ENCODE peak calls at places on chromosomes 6 and 20, in seven cellular contexts. One of them, this sample, is unnamed.

GRCh38 chr6:19638931-19639330 is 198.2 kb upstream of the ID4 start:
- DNase-seq in CD4-positive, alpha-beta T cell: no peak
- DNase-seq in lower lobe of right lung: no peak
- DNase-seq in T-helper 17 cell: no peak
- DNase-seq in pancreas: no peak
- DNase-seq in GM23248: no peak
- DNase-seq in gastrocnemius medialis: no peak
- DNase-seq in this sample: no peak

GRCh38 chr6:148997863-148998262 is 251.0 kb downstream of the UST start:
- DNase-seq in CD4-positive, alpha-beta T cell: no peak
- DNase-seq in lower lobe of right lung: no peak
- DNase-seq in T-helper 17 cell: no peak
- DNase-seq in pancreas: no peak
- DNase-seq in GM23248: peak; percentile 79
- DNase-seq in gastrocnemius medialis: no peak
- DNase-seq in this sample: peak; percentile 10

GRCh38 chr20:35618372-35619131 is 2.9 kb downstream of the SPAG4 start:
- DNase-seq in CD4-positive, alpha-beta T cell: no peak
- DNase-seq in lower lobe of right lung: peak; percentile 55
- DNase-seq in T-helper 17 cell: no peak
- DNase-seq in pancreas: peak; percentile 42
- DNase-seq in GM23248: peak; percentile 62
- DNase-seq in gastrocnemius medialis: no peak
- DNase-seq in this sample: no peak

GRCh38 chr6:158255280-158255973 is 56.8 kb upstream of the TULP4 start:
- DNase-seq in CD4-positive, alpha-beta T cell: no peak
- DNase-seq in lower lobe of right lung: no peak
- DNase-seq in T-helper 17 cell: no peak
- DNase-seq in pancreas: no peak
- DNase-seq in GM23248: peak; percentile 18
- DNase-seq in gastrocnemius medialis: no peak
- DNase-seq in this sample: no peak

GRCh38 chr20:47038581-47039560 is 144.2 kb downstream of the EYA2 start:
- DNase-seq in CD4-positive, alpha-beta T cell: no peak
- DNase-seq in lower lobe of right lung: no peak
- DNase-seq in T-helper 17 cell: no peak
- DNase-seq in pancreas: no peak
- DNase-seq in GM23248: peak; percentile 18
- DNase-seq in gastrocnemius medialis: peak; percentile 26
- DNase-seq in this sample: no peak

GRCh38 chr6:42142118-42142835 is at the start of gene C6orf132:
- DNase-seq in CD4-positive, alpha-beta T cell: no peak
- DNase-seq in lower lobe of right lung: peak; percentile 86
- DNase-seq in T-helper 17 cell: no peak
- DNase-seq in pancreas: peak; percentile 84
- DNase-seq in GM23248: peak; percentile 79
- DNase-seq in gastrocnemius medialis: no peak
- DNase-seq in this sample: peak; percentile 86

GRCh38 chr6:52074155-52074554 is 13.3 kb downstream of the PKHD1 start:
- DNase-seq in CD4-positive, alpha-beta T cell: no peak
- DNase-seq in lower lobe of right lung: no peak
- DNase-seq in T-helper 17 cell: no peak
- DNase-seq in pancreas: no peak
- DNase-seq in GM23248: no peak
- DNase-seq in gastrocnemius medialis: no peak
- DNase-seq in this sample: no peak

GRCh38 chr6:31898200-31899011 is 908 bp upstream of the EHMT2 start:
- DNase-seq in CD4-positive, alpha-beta T cell: no peak
- DNase-seq in lower lobe of right lung: no peak
- DNase-seq in T-helper 17 cell: no peak
- DNase-seq in pancreas: peak; percentile 42
- DNase-seq in GM23248: peak; percentile 71
- DNase-seq in gastrocnemius medialis: peak; percentile 42
- DNase-seq in this sample: peak; percentile 69

GRCh38 chr6:474454-475185 is 83.1 kb downstream of the IRF4 start:
- DNase-seq in CD4-positive, alpha-beta T cell: peak; percentile 61
- DNase-seq in lower lobe of right lung: no peak
- DNase-seq in T-helper 17 cell: peak; percentile 21
- DNase-seq in pancreas: no peak
- DNase-seq in GM23248: no peak
- DNase-seq in gastrocnemius medialis: no peak
- DNase-seq in this sample: no peak

GRCh38 chr6:44008821-44009370 is 118.4 kb downstream of the MRPL14 start:
- DNase-seq in CD4-positive, alpha-beta T cell: no peak
- DNase-seq in lower lobe of right lung: no peak
- DNase-seq in T-helper 17 cell: no peak
- DNase-seq in pancreas: no peak
- DNase-seq in GM23248: no peak
- DNase-seq in gastrocnemius medialis: no peak
- DNase-seq in this sample: no peak

GRCh38 chr20:45461225-45461624 is 8.3 kb upstream of the WFDC2 start:
- DNase-seq in CD4-positive, alpha-beta T cell: no peak
- DNase-seq in lower lobe of right lung: no peak
- DNase-seq in T-helper 17 cell: no peak
- DNase-seq in pancreas: no peak
- DNase-seq in GM23248: no peak
- DNase-seq in gastrocnemius medialis: no peak
- DNase-seq in this sample: no peak

GRCh38 chr20:32441638-32442037 is 83.5 kb downstream of the ASXL1 start:
- DNase-seq in CD4-positive, alpha-beta T cell: no peak
- DNase-seq in lower lobe of right lung: no peak
- DNase-seq in T-helper 17 cell: no peak
- DNase-seq in pancreas: no peak
- DNase-seq in GM23248: no peak
- DNase-seq in gastrocnemius medialis: no peak
- DNase-seq in this sample: no peak
- H3K9me3 ChIP-seq in CD4-positive, alpha-beta T cell: no peaks in the 10 kb centered on the region
- H3K9me3 ChIP-seq in lower lobe of right lung: no peaks in the 10 kb centered on the region
- H3K9me3 ChIP-seq in T-helper 17 cell: no peaks in the 10 kb centered on the region
- H3K9me3 ChIP-seq in pancreas: no peaks in the 10 kb centered on the region
- H3K9me3 ChIP-seq in GM23248: no peaks in the 10 kb centered on the region
- H3K9me3 ChIP-seq in gastrocnemius medialis: no peaks in the 10 kb centered on the region
- H3K9me3 ChIP-seq in this sample: no peaks in the 10 kb centered on the region

GRCh38 chr6:34230653-34231351 is 5.9 kb upstream of the HMGA1 start:
- DNase-seq in CD4-positive, alpha-beta T cell: no peak
- DNase-seq in lower lobe of right lung: no peak
- DNase-seq in T-helper 17 cell: no peak
- DNase-seq in pancreas: no peak
- DNase-seq in GM23248: peak; percentile 29
- DNase-seq in gastrocnemius medialis: no peak
- DNase-seq in this sample: no peak
- H3K9me3 ChIP-seq in CD4-positive, alpha-beta T cell: no peaks in the 10 kb centered on the region
- H3K9me3 ChIP-seq in lower lobe of right lung: no peaks in the 10 kb centered on the region
- H3K9me3 ChIP-seq in T-helper 17 cell: no peaks in the 10 kb centered on the region
- H3K9me3 ChIP-seq in pancreas: no peaks in the 10 kb centered on the region
- H3K9me3 ChIP-seq in GM23248: no peaks in the 10 kb centered on the region
- H3K9me3 ChIP-seq in gastrocnemius medialis: no peaks in the 10 kb centered on the region
- H3K9me3 ChIP-seq in this sample: no peaks in the 10 kb centered on the region

GRCh38 chr20:56200456-56200855 is 48.1 kb upstream of the MC3R start:
- DNase-seq in CD4-positive, alpha-beta T cell: no peak
- DNase-seq in lower lobe of right lung: no peak
- DNase-seq in T-helper 17 cell: no peak
- DNase-seq in pancreas: no peak
- DNase-seq in GM23248: no peak
- DNase-seq in gastrocnemius medialis: no peak
- DNase-seq in this sample: no peak
- H3K9me3 ChIP-seq in CD4-positive, alpha-beta T cell: peaks cover 24% of the 10 kb centered on the region
- H3K9me3 ChIP-seq in lower lobe of right lung: peaks cover 15% of the 10 kb centered on the region
- H3K9me3 ChIP-seq in T-helper 17 cell: no peaks in the 10 kb centered on the region
- H3K9me3 ChIP-seq in pancreas: no peaks in the 10 kb centered on the region
- H3K9me3 ChIP-seq in GM23248: no peaks in the 10 kb centered on the region
- H3K9me3 ChIP-seq in gastrocnemius medialis: no peaks in the 10 kb centered on the region
- H3K9me3 ChIP-seq in this sample: no peaks in the 10 kb centered on the region

GRCh38 chr20:41563087-41563486 is 55.1 kb downstream of the CHD6 start:
- DNase-seq in CD4-positive, alpha-beta T cell: no peak
- DNase-seq in lower lobe of right lung: no peak
- DNase-seq in T-helper 17 cell: no peak
- DNase-seq in pancreas: no peak
- DNase-seq in GM23248: peak; percentile 50
- DNase-seq in gastrocnemius medialis: no peak
- DNase-seq in this sample: no peak
- H3K9me3 ChIP-seq in CD4-positive, alpha-beta T cell: no peaks in the 10 kb centered on the region
- H3K9me3 ChIP-seq in lower lobe of right lung: no peaks in the 10 kb centered on the region
- H3K9me3 ChIP-seq in T-helper 17 cell: no peaks in the 10 kb centered on the region
- H3K9me3 ChIP-seq in pancreas: no peaks in the 10 kb centered on the region
- H3K9me3 ChIP-seq in GM23248: no peaks in the 10 kb centered on the region
- H3K9me3 ChIP-seq in gastrocnemius medialis: no peaks in the 10 kb centered on the region
- H3K9me3 ChIP-seq in this sample: no peaks in the 10 kb centered on the region

DNA sequence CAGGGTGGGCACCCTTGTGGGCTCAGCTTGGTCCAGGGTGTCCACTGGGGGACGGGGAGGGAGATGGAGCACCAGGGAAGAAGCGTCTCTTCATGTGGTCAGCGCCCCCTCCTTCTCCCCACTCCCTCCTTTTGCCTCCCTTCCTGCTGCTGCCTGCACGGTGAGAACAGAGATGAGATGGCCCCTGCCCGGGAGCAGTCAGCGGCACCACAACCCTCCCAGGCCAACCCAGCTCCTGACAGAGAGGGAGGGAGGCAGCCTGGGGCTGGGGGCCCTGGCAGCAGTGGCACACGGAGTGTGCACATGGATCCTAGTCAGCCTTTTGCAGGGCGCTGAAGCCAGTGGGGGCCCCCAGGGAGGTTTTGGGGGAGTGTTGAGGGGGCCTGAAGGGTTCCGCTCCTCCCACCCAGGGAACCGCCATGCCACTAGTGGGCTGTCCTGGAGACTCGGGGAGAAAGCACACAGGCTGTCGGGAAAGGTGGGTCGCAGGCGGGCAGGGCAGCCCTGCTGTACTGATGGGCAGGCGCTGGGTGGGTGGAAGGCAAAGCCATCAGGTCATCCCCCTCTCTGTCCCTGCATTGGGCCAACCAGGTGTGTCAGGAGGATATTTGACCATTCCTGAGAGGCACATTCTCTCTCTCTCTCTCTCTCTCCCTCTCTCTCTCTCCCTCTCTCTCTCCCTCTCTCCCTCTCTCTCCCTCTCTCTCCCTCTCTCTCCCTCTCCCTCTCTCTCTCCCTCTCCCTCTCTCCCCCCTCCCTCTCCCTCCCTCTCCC is 94.3 kb upstream of the BHLHE23 start:
- DNase-seq in CD4-positive, alpha-beta T cell: no peak
- DNase-seq in lower lobe of right lung: peak; percentile 13
- DNase-seq in T-helper 17 cell: no peak
- DNase-seq in pancreas: no peak
- DNase-seq in GM23248: no peak
- DNase-seq in gastrocnemius medialis: no peak
- DNase-seq in this sample: no peak
- H3K9me3 ChIP-seq in CD4-positive, alpha-beta T cell: no peaks in the 10 kb centered on the region
- H3K9me3 ChIP-seq in lower lobe of right lung: no peaks in the 10 kb centered on the region
- H3K9me3 ChIP-seq in T-helper 17 cell: no peaks in the 10 kb centered on the region
- H3K9me3 ChIP-seq in pancreas: no peaks in the 10 kb centered on the region
- H3K9me3 ChIP-seq in GM23248: no peaks in the 10 kb centered on the region
- H3K9me3 ChIP-seq in gastrocnemius medialis: no peaks in the 10 kb centered on the region
- H3K9me3 ChIP-seq in this sample: no peaks in the 10 kb centered on the region

GRCh38 chr6:167565884-167566491 is 241.1 kb downstream of the TTLL2 start:
- DNase-seq in CD4-positive, alpha-beta T cell: no peak
- DNase-seq in lower lobe of right lung: no peak
- DNase-seq in T-helper 17 cell: no peak
- DNase-seq in pancreas: no peak
- DNase-seq in GM23248: no peak
- DNase-seq in gastrocnemius medialis: peak; percentile 38
- DNase-seq in this sample: peak; percentile 69
- H3K9me3 ChIP-seq in CD4-positive, alpha-beta T cell: no peaks in the 10 kb centered on the region
- H3K9me3 ChIP-seq in lower lobe of right lung: no peaks in the 10 kb centered on the region
- H3K9me3 ChIP-seq in T-helper 17 cell: no peaks in the 10 kb centered on the region
- H3K9me3 ChIP-seq in pancreas: no peaks in the 10 kb centered on the region
- H3K9me3 ChIP-seq in GM23248: no peaks in the 10 kb centered on the region
- H3K9me3 ChIP-seq in gastrocnemius medialis: no peaks in the 10 kb centered on the region
- H3K9me3 ChIP-seq in this sample: no peaks in the 10 kb centered on the region

GRCh38 chr6:17633465-17634188 is 33.5 kb downstream of the FAM8A1 start:
- DNase-seq in CD4-positive, alpha-beta T cell: no peak
- DNase-seq in lower lobe of right lung: no peak
- DNase-seq in T-helper 17 cell: no peak
- DNase-seq in pancreas: no peak
- DNase-seq in GM23248: no peak
- DNase-seq in gastrocnemius medialis: no peak
- DNase-seq in this sample: no peak

GRCh38 chr6:17638212-17638611 is 38.1 kb downstream of the FAM8A1 start:
- DNase-seq in CD4-positive, alpha-beta T cell: no peak
- DNase-seq in lower lobe of right lung: no peak
- DNase-seq in T-helper 17 cell: no peak
- DNase-seq in pancreas: no peak
- DNase-seq in GM23248: no peak
- DNase-seq in gastrocnemius medialis: no peak
- DNase-seq in this sample: no peak

GRCh38 chr6:17632929-17633328 is 32.8 kb downstream of the FAM8A1 start:
- DNase-seq in CD4-positive, alpha-beta T cell: no peak
- DNase-seq in lower lobe of right lung: no peak
- DNase-seq in T-helper 17 cell: no peak
- DNase-seq in pancreas: no peak
- DNase-seq in GM23248: no peak
- DNase-seq in gastrocnemius medialis: no peak
- DNase-seq in this sample: no peak

GRCh38 chr6:17640477-17640917 is 40.4 kb downstream of the FAM8A1 start:
- DNase-seq in CD4-positive, alpha-beta T cell: no peak
- DNase-seq in lower lobe of right lung: no peak
- DNase-seq in T-helper 17 cell: no peak
- DNase-seq in pancreas: no peak
- DNase-seq in GM23248: peak; percentile 36
- DNase-seq in gastrocnemius medialis: no peak
- DNase-seq in this sample: no peak

DNA sequence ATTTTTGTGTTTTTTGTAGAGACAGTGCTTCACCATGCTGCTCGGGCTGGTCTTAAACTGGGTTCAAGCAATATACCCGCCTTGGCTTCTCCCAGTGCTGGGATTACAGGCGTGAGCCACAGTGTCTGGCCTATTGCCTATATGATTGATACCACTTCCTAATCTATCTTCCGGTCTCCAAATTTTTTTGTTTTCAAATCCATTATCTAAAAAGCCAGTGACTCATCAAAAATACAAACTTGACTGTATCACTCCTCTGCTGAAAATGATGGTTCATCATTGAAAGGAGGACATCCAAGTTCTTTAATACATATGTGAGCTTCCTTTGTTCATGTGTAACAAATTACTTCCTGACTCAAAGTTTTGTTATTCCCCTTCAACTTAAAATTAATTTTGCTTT is 35.5 kb downstream of the FAM8A1 start:
- DNase-seq in CD4-positive, alpha-beta T cell: no peak
- DNase-seq in lower lobe of right lung: no peak
- DNase-seq in T-helper 17 cell: no peak
- DNase-seq in pancreas: no peak
- DNase-seq in GM23248: no peak
- DNase-seq in gastrocnemius medialis: no peak
- DNase-seq in this sample: no peak
- H3K9me3 ChIP-seq in CD4-positive, alpha-beta T cell: no peaks in the 10 kb centered on the region
- H3K9me3 ChIP-seq in lower lobe of right lung: no peaks in the 10 kb centered on the region
- H3K9me3 ChIP-seq in T-helper 17 cell: no peaks in the 10 kb centered on the region
- H3K9me3 ChIP-seq in pancreas: no peaks in the 10 kb centered on the region
- H3K9me3 ChIP-seq in GM23248: no peaks in the 10 kb centered on the region
- H3K9me3 ChIP-seq in gastrocnemius medialis: no peaks in the 10 kb centered on the region
- H3K9me3 ChIP-seq in this sample: no peaks in the 10 kb centered on the region